ENCODE peak calls at places on chromosomes 3 and 15, in nine cellular contexts. H is gastrocnemius medialis, X is neural progenitor cell, W is neural crest cell, K is AG04450, A is glutamatergic neuron, U is endothelial cell of umbilical vein, V is fibroblast of mammary gland, P is H9. S is an unnamed sample.

GRCh38 chr3:195736866-195737490 is 16.2 kb downstream of the MUC20 start:
- DNase-seq in H (no peak), X (no peak), W (no peak), K (no peak), A (no peak), U (no peak), V (no peak), P (no peak), S (no peak)

GRCh38 chr3:46482632-46483311 is 15.0 kb upstream of the RTP3 start:
- DNase-seq in H (no peak), X (no peak), W (no peak), K (no peak), A (no peak), U (no peak), V (peak), P (no peak), S (peak)

GRCh38 chr15:51401872-51402517 is 60.5 kb downstream of the GLDN start:
- DNase-seq in H (no peak), X (peak), W (peak), K (no peak), A (peak), U (peak), V (peak), P (peak), S (peak)

GRCh38 chr3:10744098-10744465 is 71.9 kb upstream of the SLC6A11 start:
- DNase-seq in H (no peak), X (peak), W (no peak), K (no peak), A (peak), U (no peak), V (no peak), P (peak), S (no peak)

GRCh38 chr3:177347611-177348010 is 150.3 kb upstream of the TBL1XR1 start:
- DNase-seq in H (no peak), X (no peak), W (no peak), K (no peak), A (no peak), U (no peak), V (no peak), P (no peak), S (no peak)

GRCh38 chr15:68972201-68973065 is 42.1 kb upstream of the NOX5 start:
- DNase-seq in H (no peak), X (no peak), W (no peak), K (no peak), A (no peak), U (no peak), V (no peak), P (no peak), S (no peak)

GRCh38 chr15:23504003-23504402 is 57.0 kb upstream of the GOLGA6L2 start:
- DNase-seq in H (no peak), X (no peak), W (no peak), K (no peak), A (no peak), U (no peak), V (no peak), P (no peak), S (no peak)

GRCh38 chr3:175737646-175738572 is 878.8 kb downstream of the NAALADL2 start:
- DNase-seq in H (no peak), X (no peak), W (no peak), K (no peak), A (no peak), U (no peak), V (peak), P (no peak), S (peak)

GRCh38 chr3:20080956-20081554 is 40.8 kb downstream of the KAT2B start:
- DNase-seq in H (peak), X (no peak), W (no peak), K (no peak), A (peak), U (peak), V (peak), P (no peak), S (peak)

GRCh38 chr3:194098036-194098871 is 37.7 kb upstream of the HES1 start:
- DNase-seq in H (no peak), X (peak), W (no peak), K (no peak), A (no peak), U (no peak), V (no peak), P (no peak), S (peak)

GRCh38 chr3:120780977-120781376 is 38.4 kb downstream of the GTF2E1 start:
- DNase-seq in H (peak), X (no peak), W (no peak), K (peak), A (no peak), U (peak), V (peak), P (no peak), S (peak)

GRCh38 chr3:152222327-152222726 is 46.4 kb upstream of the MBNL1 start:
- DNase-seq in H (no peak), X (no peak), W (no peak), K (peak), A (no peak), U (no peak), V (peak), P (no peak), S (peak)
- TF ChIP-seq CTCF in H (no peak), X (no peak), W (no peak), K (no peak), A (no peak), U (no peak), V (no peak), P (no peak), S (no peak)

GRCh38 chr3:166052440-166052839 is 215.2 kb upstream of the BCHE start:
- DNase-seq in H (no peak), X (peak), W (no peak), K (no peak), A (no peak), U (no peak), V (no peak), P (peak), S (no peak)
- TF ChIP-seq CTCF in H (no peak), X (peak), W (no peak), K (no peak), A (no peak), U (no peak), V (no peak), P (peak), S (no peak)

GRCh38 chr3:17231537-17232261 is 346.9 kb downstream of the PLCL2 start:
- DNase-seq in H (no peak), X (no peak), W (no peak), K (no peak), A (no peak), U (no peak), V (no peak), P (no peak), S (no peak)

GRCh38 chr3:17232442-17232841 is 347.7 kb downstream of the PLCL2 start:
- DNase-seq in H (no peak), X (no peak), W (no peak), K (no peak), A (no peak), U (no peak), V (no peak), P (no peak), S (no peak)

GRCh38 chr3:17221529-17221928 is 336.8 kb downstream of the PLCL2 start:
- DNase-seq in H (no peak), X (no peak), W (no peak), K (no peak), A (no peak), U (no peak), V (no peak), P (no peak), S (no peak)

GRCh38 chr3:17233398-17233800 is 348.6 kb downstream of the PLCL2 start:
- DNase-seq in H (no peak), X (peak), W (peak), K (peak), A (no peak), U (peak), V (peak), P (no peak), S (peak)

DNA sequence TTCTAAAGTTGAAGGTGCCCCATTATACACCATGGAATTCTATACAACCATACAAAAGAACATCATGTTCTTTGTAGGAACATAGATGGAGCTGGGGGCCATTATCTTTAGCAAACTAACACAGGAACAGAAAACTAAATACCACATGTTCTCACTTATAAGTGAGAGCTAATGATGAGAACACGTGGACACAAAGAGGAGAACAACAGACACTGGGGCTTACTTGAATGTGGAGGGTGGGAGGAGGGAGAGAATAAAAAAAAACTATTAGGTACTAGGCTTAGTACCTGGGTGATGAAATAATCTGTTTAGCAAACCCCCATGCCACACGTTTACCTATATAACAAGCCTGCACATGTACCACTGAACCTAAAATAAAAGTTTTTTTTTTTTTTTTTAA is 342.7 kb downstream of the PLCL2 start:
- DNase-seq in H (no peak), X (no peak), W (no peak), K (no peak), A (no peak), U (no peak), V (no peak), P (no peak), S (no peak)
- TF ChIP-seq CTCF in H (no peak), X (no peak), W (no peak), K (no peak), A (no peak), U (no peak), V (no peak), P (no peak), S (no peak)

GRCh38 chr3:5122741-5123706 is 932 bp downstream of the ARL8B start:
- DNase-seq in H (peak), X (peak), W (peak), K (no peak), A (peak), U (peak), V (peak), P (peak), S (peak)
- TF ChIP-seq CTCF in H (peak), X (peak), W (no peak), K (peak), A (no peak), U (peak), V (no peak), P (peak), S (no peak)